ENCODE peak calls at places on chromosomes 13 and 19, in six cellular contexts. B, Z, Y, S, O and V are unnamed samples. For H3K4me1, the result is how much of the 10 kb centered on the place peaks cover.

GRCh38 chr13:110283661-110284516 is 23.1 kb downstream of the COL4A1 start:
- DNase-seq in S (no peak), Y (no peak), Z (no peak), O (no peak), B (no peak), V (no peak)

GRCh38 chr13:29571876-29572570 is 23.5 kb downstream of the SLC7A1 start:
- DNase-seq in Y (no peak), O (no peak), Z (no peak), B (no peak), S (peak), V (no peak)

GRCh38 chr13:34467450-34468083 is 474.5 kb upstream of the NBEA start:
- DNase-seq in Y (no peak), S (no peak), B (no peak), Z (no peak), O (no peak), V (no peak)

GRCh38 chr13:71290963-71291937 is 575.8 kb downstream of the DACH1 start:
- DNase-seq in Z (peak), B (peak), S (no peak), Y (no peak), O (no peak), V (no peak)

GRCh38 chr13:45220403-45220802 is 19.6 kb upstream of the KCTD4 start:
- DNase-seq in B (no peak), S (no peak), Z (no peak), Y (no peak), O (no peak), V (no peak)

GRCh38 chr19:14354445-14354844 is 26.8 kb upstream of the ADGRE5 start:
- DNase-seq in O (no peak), B (no peak), Z (no peak), S (no peak), Y (no peak), V (no peak)

GRCh38 chr13:114229486-114229885 is 5.2 kb upstream of the CDC16 start:
- DNase-seq in Y (no peak), Z (no peak), O (no peak), S (no peak), B (no peak), V (no peak)

GRCh38 chr19:55319786-55320185 is 5.4 kb downstream of the TMEM150B start:
- DNase-seq in Z (peak), B (no peak), S (peak), O (no peak), Y (peak), V (no peak)

GRCh38 chr19:34253711-34254551 is 423 bp upstream of the GARRE1 start:
- DNase-seq in B (peak), O (peak), S (peak), Y (peak), Z (no peak), V (peak)

GRCh38 chr13:31699650-31700049 is 39.7 kb upstream of the RXFP2 start:
- DNase-seq in Z (no peak), Y (peak), S (peak), B (no peak), O (no peak), V (no peak)

GRCh38 chr13:76711515-76712182 is 174.6 kb downstream of the KCTD12 start:
- DNase-seq in S (no peak), Z (peak), O (no peak), B (peak), Y (no peak), V (peak)

GRCh38 chr19:48507911-48508439 is 3.7 kb downstream of the LMTK3 start:
- DNase-seq in O (peak), B (no peak), S (no peak), Y (no peak), Z (no peak), V (no peak)

GRCh38 chr19:3268326-3268725 is 43.9 kb downstream of the CELF5 start:
- DNase-seq in Z (no peak), O (no peak), B (no peak), S (no peak), Y (no peak), V (no peak)

GRCh38 chr13:20997301-20998061 is 63.9 kb downstream of the LATS2 start:
- DNase-seq in B (no peak), S (peak), Z (no peak), Y (peak), O (no peak), V (no peak)

GRCh38 chr19:33040994-33041827 is 23.5 kb downstream of the RHPN2 start:
- DNase-seq in S (no peak), O (peak), B (peak), Y (no peak), Z (peak), V (no peak)

GRCh38 chr13:21076265-21076653 is 14.9 kb upstream of the LATS2 start:
- DNase-seq in Z (no peak), O (no peak), Y (peak), S (peak), B (no peak), V (no peak)

GRCh38 chr19:8081569-8082550 is 29.3 kb downstream of the CCL25 start:
- DNase-seq in Z (no peak), Y (peak), O (no peak), S (peak), B (no peak), V (no peak)

GRCh38 chr13:44437356-44438233 is 64.0 kb downstream of the SERP2 start:
- DNase-seq in S (peak), B (no peak), Y (peak), O (no peak), Z (no peak), V (no peak)

GRCh38 chr19:7348587-7349230 is at the start of gene ARHGEF18:
- DNase-seq in S (no peak), Y (no peak), Z (no peak), O (no peak), B (peak), V (peak)

GRCh38 chr19:38278751-38279150 is 14.4 kb downstream of the SPINT2 start:
- DNase-seq in B (no peak), Z (no peak), O (no peak), Y (no peak), S (no peak), V (no peak)
- H3K4me1 ChIP-seq in B (under half), Z (half or more), O (half or more), Y (under half), S (under half), V (under half)

DNA sequence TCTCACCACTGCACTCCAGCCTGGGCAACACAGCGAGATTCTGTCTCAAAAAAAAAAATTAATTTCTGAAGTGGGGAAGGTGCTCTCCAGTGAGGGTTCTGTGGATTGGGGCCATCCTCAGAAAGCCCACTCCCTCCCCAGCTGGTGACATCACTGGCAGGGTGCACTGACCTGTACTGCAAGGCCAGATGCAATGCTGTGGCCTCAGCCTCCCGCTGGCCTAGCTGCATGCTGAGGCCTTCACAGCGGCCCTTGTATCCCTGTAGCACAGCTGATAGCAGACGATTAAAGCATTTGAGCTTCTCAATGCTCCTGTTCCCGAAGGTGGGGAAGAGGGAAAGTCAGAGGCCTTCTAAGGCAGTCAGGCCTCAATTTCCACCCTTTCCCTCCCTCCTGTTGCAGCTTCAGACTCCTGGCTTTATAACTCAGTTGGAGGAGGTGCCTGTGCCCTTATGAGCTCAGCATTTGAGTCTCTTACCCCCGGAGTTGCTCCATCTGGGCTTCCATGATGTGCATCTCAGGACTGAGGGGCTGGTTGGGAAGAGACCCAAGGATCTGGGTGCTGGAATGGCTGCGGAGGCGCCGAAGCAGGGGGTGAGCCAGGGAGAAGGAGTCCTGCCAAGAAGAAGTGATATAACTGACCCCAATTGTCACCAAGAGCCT is 5.3 kb downstream of the USHBP1 start:
- DNase-seq in Y (peak), O (no peak), Z (no peak), S (no peak), B (no peak), V (no peak)
- H3K4me1 ChIP-seq in Y (under half), O (under half), Z (half or more), S (under half), B (under half), V (under half)

GRCh38 chr19:18729933-18730530 is 46.6 kb downstream of the CRTC1 start:
- DNase-seq in S (peak), B (no peak), Y (no peak), Z (no peak), O (no peak), V (no peak)

GRCh38 chr19:18725755-18726416 is 42.4 kb downstream of the CRTC1 start:
- DNase-seq in B (no peak), Z (no peak), Y (no peak), O (no peak), S (peak), V (no peak)

GRCh38 chr19:18726417-18726767 is 42.9 kb downstream of the CRTC1 start:
- DNase-seq in O (no peak), S (no peak), Y (no peak), Z (no peak), B (no peak), V (no peak)

GRCh38 chr19:18723871-18724377 is 40.4 kb downstream of the CRTC1 start:
- DNase-seq in Z (no peak), S (no peak), O (no peak), B (no peak), Y (no peak), V (no peak)

GRCh38 chr19:18726846-18727245 is 43.4 kb downstream of the CRTC1 start:
- DNase-seq in B (no peak), Z (no peak), S (no peak), O (no peak), Y (no peak), V (no peak)
- H3K4me1 ChIP-seq in B (under half), Z (under half), S (under half), O (under half), Y (under half), V (under half)

GRCh38 chr13:99506632-99507031 is 5.4 kb downstream of the TM9SF2 start:
- DNase-seq in Z (no peak), Y (no peak), S (no peak), B (no peak), O (no peak), V (no peak)

GRCh38 chr13:99509477-99509876 is 8.2 kb downstream of the TM9SF2 start:
- DNase-seq in Z (no peak), B (no peak), Y (no peak), S (no peak), O (no peak), V (no peak)

GRCh38 chr13:99501952-99502310 is 659 bp downstream of the TM9SF2 start:
- DNase-seq in Z (peak), O (peak), Y (peak), S (no peak), B (peak), V (no peak)

GRCh38 chr13:99507054-99507453 is 5.8 kb downstream of the TM9SF2 start:
- DNase-seq in S (no peak), Y (no peak), O (no peak), B (no peak), Z (no peak), V (no peak)

GRCh38 chr13:99505814-99506269 is 4.6 kb downstream of the TM9SF2 start:
- DNase-seq in S (no peak), B (no peak), Z (no peak), Y (no peak), O (no peak), V (no peak)
- H3K4me1 ChIP-seq in S (under half), B (under half), Z (under half), Y (under half), O (half or more), V (under half)

DNA sequence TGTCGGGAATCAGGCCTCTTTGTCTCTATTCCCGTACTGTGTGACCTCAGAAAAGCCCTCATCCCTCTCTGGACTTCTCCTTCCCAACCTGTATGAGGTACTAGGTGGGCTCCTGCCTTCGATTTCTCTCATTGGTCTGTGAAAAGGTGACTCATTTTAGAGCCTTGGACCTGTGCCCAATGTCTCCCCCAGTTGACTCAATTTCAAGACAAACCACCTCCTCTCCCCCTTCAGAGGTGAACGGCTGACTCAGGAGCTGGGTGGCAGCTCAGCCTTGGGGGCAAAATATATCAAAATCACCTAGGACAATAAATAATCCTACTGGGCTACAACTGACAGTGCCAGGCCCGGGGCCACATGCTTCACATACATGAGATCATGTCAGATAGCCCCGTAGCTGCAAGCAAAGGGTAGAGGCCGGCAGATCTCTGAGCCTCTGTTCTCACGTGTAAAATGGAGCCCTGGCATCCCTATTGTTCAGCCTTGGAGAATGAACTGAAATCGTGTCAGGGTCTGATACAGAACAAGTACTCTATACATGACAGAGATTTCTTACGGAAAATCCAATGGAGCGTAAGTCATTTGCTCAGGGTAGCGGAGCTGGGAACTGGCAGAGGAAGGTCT is 543 bp downstream of the COQ8B start:
- DNase-seq in Y (no peak), O (peak), Z (peak), B (no peak), S (peak), V (peak)
- H3K4me1 ChIP-seq in Y (under half), O (under half), Z (under half), B (under half), S (under half), V (half or more)

GRCh38 chr19:38266981-38267597 is 2.7 kb downstream of the SPINT2 start:
- DNase-seq in Z (peak), O (no peak), B (peak), S (no peak), Y (peak), V (no peak)
- H3K4me1 ChIP-seq in Z (half or more), O (under half), B (under half), S (under half), Y (under half), V (under half)

GRCh38 chr19:11191934-11192333 is 5.4 kb downstream of the KANK2 start:
- DNase-seq in S (no peak), O (no peak), B (no peak), Z (no peak), Y (no peak), V (no peak)
- H3K4me1 ChIP-seq in S (under half), O (under half), B (under half), Z (under half), Y (under half), V (half or more)

GRCh38 chr19:40084948-40085347 is 5.8 kb downstream of the ZNF780A start:
- DNase-seq in O (no peak), Y (peak), S (peak), B (no peak), Z (no peak), V (no peak)
- H3K4me1 ChIP-seq in O (under half), Y (under half), S (under half), B (under half), Z (under half), V (under half)